ENCODE peak calls at places on chromosomes 13 and 19, in seven cellular contexts. N is GM23338; S is activated gamma-delta T cell treated with Interleukin-2 at 50 U/mL for 16 hours; Q is ELF-1; I is CD4-positive, alpha-beta T cell; J is amniotic epithelial cell; F is fibroblast of the conjunctiva. R is an unnamed sample.

GRCh38 chr19:369876-370275 is 25.3 kb upstream of the MIER2 start:
- DNase-seq in N (no peak), S (no peak), Q (no peak), I (no peak), J (no peak), F (no peak), R (no peak)

GRCh38 chr13:105159794-105160193 is 1375.7 kb downstream of the EFNB2 start:
- DNase-seq in N (no peak), S (no peak), Q (no peak), I (no peak), J (no peak), F (no peak), R (peak)

GRCh38 chr19:6654347-6655310 is 15.3 kb downstream of the TNFSF14 start:
- DNase-seq in N (no peak), S (peak), Q (no peak), I (no peak), J (no peak), F (no peak), R (no peak)

GRCh38 chr19:8305798-8306197 is 2.4 kb downstream of the CD320 start:
- DNase-seq in N (no peak), S (no peak), Q (no peak), I (no peak), J (no peak), F (no peak), R (no peak)

GRCh38 chr13:52848455-52849190 is at the start of gene PCDH8:
- DNase-seq in N (peak), S (no peak), Q (peak), I (no peak), J (no peak), F (no peak), R (peak)

GRCh38 chr19:44640518-44640917 is 3.2 kb upstream of the PVR start:
- DNase-seq in N (no peak), S (no peak), Q (no peak), I (no peak), J (peak), F (no peak), R (no peak)

GRCh38 chr13:80928241-80928640 is 587.3 kb upstream of the SPRY2 start:
- DNase-seq in N (no peak), S (no peak), Q (no peak), I (no peak), J (no peak), F (no peak), R (no peak)

GRCh38 chr13:56586966-56587365 is 553.8 kb upstream of the PRR20A start:
- DNase-seq in N (no peak), S (no peak), Q (no peak), I (no peak), J (no peak), F (no peak), R (no peak)

GRCh38 chr13:92436927-92437326 is 789.7 kb upstream of the GPC6 start:
- DNase-seq in N (peak), S (no peak), Q (peak), I (no peak), J (no peak), F (no peak), R (no peak)